ENCODE peak calls at places on chromosomes 4 and X, in seven cellular contexts. One of them, this sample, is unnamed. For H3K4me1, the result is how much of the 10 kb centered on the place peaks cover.

GRCh38 chr4:56959064-56959463 is 18.3 kb downstream of the NOA1 start:
- DNase-seq in vagina: no peak
- DNase-seq in tibial nerve: no peak
- DNase-seq in lower lobe of right lung: no peak
- DNase-seq in HCT116: no peak
- DNase-seq in OCI-LY7: no peak
- DNase-seq in stomach: no peak
- DNase-seq in this sample: no peak

GRCh38 chr4:147833254-147833653 is 101.4 kb downstream of the ARHGAP10 start:
- DNase-seq in vagina: no peak
- DNase-seq in tibial nerve: no peak
- DNase-seq in lower lobe of right lung: no peak
- DNase-seq in HCT116: no peak
- DNase-seq in OCI-LY7: no peak
- DNase-seq in stomach: no peak
- DNase-seq in this sample: no peak

GRCh38 chr4:155889036-155889793 is 14.3 kb upstream of the TDO2 start:
- DNase-seq in vagina: no peak
- DNase-seq in tibial nerve: no peak
- DNase-seq in lower lobe of right lung: no peak
- DNase-seq in HCT116: no peak
- DNase-seq in OCI-LY7: no peak
- DNase-seq in stomach: no peak
- DNase-seq in this sample: no peak

GRCh38 chr4:20254517-20255250 is 3.0 kb downstream of the SLIT2 start:
- DNase-seq in vagina: no peak
- DNase-seq in tibial nerve: peak
- DNase-seq in lower lobe of right lung: peak
- DNase-seq in HCT116: no peak
- DNase-seq in OCI-LY7: no peak
- DNase-seq in stomach: no peak
- DNase-seq in this sample: no peak

GRCh38 chr4:26857278-26858034 is 3.2 kb upstream of the STIM2 start:
- DNase-seq in vagina: no peak
- DNase-seq in tibial nerve: peak
- DNase-seq in lower lobe of right lung: peak
- DNase-seq in HCT116: peak
- DNase-seq in OCI-LY7: peak
- DNase-seq in stomach: peak
- DNase-seq in this sample: peak

GRCh38 chr4:182616476-182616875 is 300.7 kb downstream of the DCTD start:
- DNase-seq in vagina: no peak
- DNase-seq in tibial nerve: no peak
- DNase-seq in lower lobe of right lung: no peak
- DNase-seq in HCT116: no peak
- DNase-seq in OCI-LY7: no peak
- DNase-seq in stomach: no peak
- DNase-seq in this sample: no peak

GRCh38 chrX:45668686-45669443 is 468.2 kb upstream of the DIPK2B start:
- DNase-seq in vagina: no peak
- DNase-seq in tibial nerve: no peak
- DNase-seq in lower lobe of right lung: no peak
- DNase-seq in HCT116: peak
- DNase-seq in OCI-LY7: peak
- DNase-seq in stomach: no peak
- DNase-seq in this sample: no peak

GRCh38 chr4:74056858-74057562 is 18.5 kb upstream of the CXCL3 start:
- DNase-seq in vagina: no peak
- DNase-seq in tibial nerve: no peak
- DNase-seq in lower lobe of right lung: no peak
- DNase-seq in HCT116: peak
- DNase-seq in OCI-LY7: no peak
- DNase-seq in stomach: no peak
- DNase-seq in this sample: no peak

GRCh38 chrX:109622270-109622669 is 2.7 kb downstream of the KCNE5 start:
- DNase-seq in vagina: no peak
- DNase-seq in tibial nerve: no peak
- DNase-seq in lower lobe of right lung: no peak
- DNase-seq in HCT116: no peak
- DNase-seq in OCI-LY7: no peak
- DNase-seq in stomach: no peak
- DNase-seq in this sample: no peak

GRCh38 chr4:85669204-85669603 is 194.3 kb downstream of the ARHGAP24 start:
- DNase-seq in vagina: no peak
- DNase-seq in tibial nerve: no peak
- DNase-seq in lower lobe of right lung: no peak
- DNase-seq in HCT116: no peak
- DNase-seq in OCI-LY7: no peak
- DNase-seq in stomach: no peak
- DNase-seq in this sample: no peak

GRCh38 chr4:76233967-76234678 is 17.4 kb upstream of the FAM47E start:
- DNase-seq in vagina: no peak
- DNase-seq in tibial nerve: no peak
- DNase-seq in lower lobe of right lung: peak
- DNase-seq in HCT116: peak
- DNase-seq in OCI-LY7: no peak
- DNase-seq in stomach: no peak
- DNase-seq in this sample: no peak

GRCh38 chr4:4859799-4860380 is 425 bp downstream of the MSX1 start:
- DNase-seq in vagina: no peak
- DNase-seq in tibial nerve: no peak
- DNase-seq in lower lobe of right lung: no peak
- DNase-seq in HCT116: no peak
- DNase-seq in OCI-LY7: no peak
- DNase-seq in stomach: no peak
- DNase-seq in this sample: no peak

GRCh38 chrX:130171446-130172126 is at the start of gene RAB33A:
- DNase-seq in vagina: no peak
- DNase-seq in tibial nerve: no peak
- DNase-seq in lower lobe of right lung: peak
- DNase-seq in HCT116: no peak
- DNase-seq in OCI-LY7: no peak
- DNase-seq in stomach: no peak
- DNase-seq in this sample: no peak

GRCh38 chr4:148444296-148445070 is 2.3 kb upstream of the NR3C2 start:
- DNase-seq in vagina: no peak
- DNase-seq in tibial nerve: no peak
- DNase-seq in lower lobe of right lung: peak
- DNase-seq in HCT116: no peak
- DNase-seq in OCI-LY7: peak
- DNase-seq in stomach: peak
- DNase-seq in this sample: no peak

GRCh38 chr4:69546121-69546520 is 50.4 kb upstream of the UGT2B4 start:
- DNase-seq in vagina: no peak
- DNase-seq in tibial nerve: no peak
- DNase-seq in lower lobe of right lung: no peak
- DNase-seq in HCT116: no peak
- DNase-seq in OCI-LY7: no peak
- DNase-seq in stomach: no peak
- DNase-seq in this sample: no peak

GRCh38 chr4:143411527-143412480 is 75.1 kb downstream of the GAB1 start:
- DNase-seq in vagina: no peak
- DNase-seq in tibial nerve: no peak
- DNase-seq in lower lobe of right lung: no peak
- DNase-seq in HCT116: no peak
- DNase-seq in OCI-LY7: peak
- DNase-seq in stomach: no peak
- DNase-seq in this sample: no peak

GRCh38 chr4:104938624-104939023 is 208.1 kb upstream of the TET2 start:
- DNase-seq in vagina: no peak
- DNase-seq in tibial nerve: no peak
- DNase-seq in lower lobe of right lung: no peak
- DNase-seq in HCT116: no peak
- DNase-seq in OCI-LY7: no peak
- DNase-seq in stomach: no peak
- DNase-seq in this sample: no peak

GRCh38 chr4:16894406-16894805 is 4.0 kb downstream of the LDB2 start:
- DNase-seq in vagina: no peak
- DNase-seq in tibial nerve: no peak
- DNase-seq in lower lobe of right lung: no peak
- DNase-seq in HCT116: no peak
- DNase-seq in OCI-LY7: no peak
- DNase-seq in stomach: no peak
- DNase-seq in this sample: no peak

GRCh38 chr4:24845884-24846283 is 50.5 kb downstream of the SOD3 start:
- DNase-seq in vagina: no peak
- DNase-seq in tibial nerve: no peak
- DNase-seq in lower lobe of right lung: no peak
- DNase-seq in HCT116: no peak
- DNase-seq in OCI-LY7: no peak
- DNase-seq in stomach: no peak
- DNase-seq in this sample: no peak

GRCh38 chr4:10806993-10807645 is 122.6 kb upstream of the CLNK start:
- DNase-seq in vagina: no peak
- DNase-seq in tibial nerve: no peak
- DNase-seq in lower lobe of right lung: no peak
- DNase-seq in HCT116: no peak
- DNase-seq in OCI-LY7: no peak
- DNase-seq in stomach: no peak
- DNase-seq in this sample: no peak

GRCh38 chrX:3748052-3748559 is 34.7 kb upstream of the PRKX start:
- DNase-seq in vagina: no peak
- DNase-seq in tibial nerve: no peak
- DNase-seq in lower lobe of right lung: no peak
- DNase-seq in HCT116: no peak
- DNase-seq in OCI-LY7: no peak
- DNase-seq in stomach: no peak
- DNase-seq in this sample: no peak

GRCh38 chrX:132023896-132024386 is 839 bp downstream of the STK26 start:
- DNase-seq in vagina: no peak
- DNase-seq in tibial nerve: no peak
- DNase-seq in lower lobe of right lung: peak
- DNase-seq in HCT116: no peak
- DNase-seq in OCI-LY7: peak
- DNase-seq in stomach: no peak
- DNase-seq in this sample: no peak

GRCh38 chr4:128284317-128284716 is 3.3 kb downstream of the PGRMC2 start:
- DNase-seq in vagina: no peak
- DNase-seq in tibial nerve: no peak
- DNase-seq in lower lobe of right lung: no peak
- DNase-seq in HCT116: no peak
- DNase-seq in OCI-LY7: no peak
- DNase-seq in stomach: peak
- DNase-seq in this sample: no peak

GRCh38 chr4:83771113-83771705 is 235.3 kb downstream of the GPAT3 start:
- DNase-seq in vagina: no peak
- DNase-seq in tibial nerve: no peak
- DNase-seq in lower lobe of right lung: peak
- DNase-seq in HCT116: peak
- DNase-seq in OCI-LY7: peak
- DNase-seq in stomach: peak
- DNase-seq in this sample: no peak

GRCh38 chrX:94178145-94178790 is 504.3 kb downstream of the FAM133A start:
- DNase-seq in vagina: no peak
- DNase-seq in tibial nerve: no peak
- DNase-seq in lower lobe of right lung: no peak
- DNase-seq in HCT116: no peak
- DNase-seq in OCI-LY7: no peak
- DNase-seq in stomach: no peak
- DNase-seq in this sample: no peak

GRCh38 chr4:150131581-150132228 is 53.5 kb downstream of the DCLK2 start:
- DNase-seq in vagina: no peak
- DNase-seq in tibial nerve: no peak
- DNase-seq in lower lobe of right lung: no peak
- DNase-seq in HCT116: no peak
- DNase-seq in OCI-LY7: no peak
- DNase-seq in stomach: no peak
- DNase-seq in this sample: no peak
- H3K27ac ChIP-seq in vagina: no peak
- H3K27ac ChIP-seq in tibial nerve: no peak
- H3K27ac ChIP-seq in lower lobe of right lung: no peak
- H3K27ac ChIP-seq in HCT116: no peak
- H3K27ac ChIP-seq in OCI-LY7: no peak
- H3K27ac ChIP-seq in stomach: no peak
- H3K27ac ChIP-seq in this sample: no peak

GRCh38 chrX:12950851-12951589 is 23.9 kb upstream of the TMSB4X start:
- DNase-seq in vagina: no peak
- DNase-seq in tibial nerve: no peak
- DNase-seq in lower lobe of right lung: peak
- DNase-seq in HCT116: no peak
- DNase-seq in OCI-LY7: peak
- DNase-seq in stomach: peak
- DNase-seq in this sample: no peak
- H3K4me1 ChIP-seq in vagina: under half
- H3K4me1 ChIP-seq in tibial nerve: under half
- H3K4me1 ChIP-seq in lower lobe of right lung: under half
- H3K4me1 ChIP-seq in HCT116: under half
- H3K4me1 ChIP-seq in OCI-LY7: half or more
- H3K4me1 ChIP-seq in stomach: under half
- H3K4me1 ChIP-seq in this sample: under half

GRCh38 chr4:151150821-151151580 is 51.6 kb downstream of the RPS3A start:
- DNase-seq in vagina: no peak
- DNase-seq in tibial nerve: no peak
- DNase-seq in lower lobe of right lung: no peak
- DNase-seq in HCT116: no peak
- DNase-seq in OCI-LY7: no peak
- DNase-seq in stomach: no peak
- DNase-seq in this sample: no peak
- H3K27ac ChIP-seq in vagina: no peak
- H3K27ac ChIP-seq in tibial nerve: no peak
- H3K27ac ChIP-seq in lower lobe of right lung: no peak
- H3K27ac ChIP-seq in HCT116: no peak
- H3K27ac ChIP-seq in OCI-LY7: no peak
- H3K27ac ChIP-seq in stomach: no peak
- H3K27ac ChIP-seq in this sample: no peak

DNA sequence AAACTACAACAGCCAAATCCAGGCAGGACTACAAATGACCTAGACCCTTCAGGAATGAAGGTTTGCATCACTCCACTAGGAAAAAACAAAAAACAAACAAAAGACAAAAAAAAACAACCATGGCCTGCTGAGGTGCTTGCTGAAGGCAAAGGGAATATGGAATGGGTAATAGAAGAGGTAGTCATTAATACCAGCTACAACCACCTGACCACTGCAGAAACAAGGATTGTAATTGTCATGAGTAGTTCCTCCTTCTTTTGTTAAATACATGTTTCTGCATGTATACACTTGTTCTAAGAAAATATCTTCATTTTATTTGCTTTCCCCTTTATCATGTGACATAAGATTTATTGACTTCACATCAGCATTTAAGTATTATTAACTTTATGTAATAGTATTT is 409.8 kb upstream of the GRID2 start:
- DNase-seq in vagina: no peak
- DNase-seq in tibial nerve: no peak
- DNase-seq in lower lobe of right lung: no peak
- DNase-seq in HCT116: no peak
- DNase-seq in OCI-LY7: no peak
- DNase-seq in stomach: no peak
- DNase-seq in this sample: no peak
- H3K4me1 ChIP-seq in vagina: under half
- H3K4me1 ChIP-seq in tibial nerve: under half
- H3K4me1 ChIP-seq in lower lobe of right lung: under half
- H3K4me1 ChIP-seq in HCT116: under half
- H3K4me1 ChIP-seq in OCI-LY7: under half
- H3K4me1 ChIP-seq in stomach: under half
- H3K4me1 ChIP-seq in this sample: under half

DNA sequence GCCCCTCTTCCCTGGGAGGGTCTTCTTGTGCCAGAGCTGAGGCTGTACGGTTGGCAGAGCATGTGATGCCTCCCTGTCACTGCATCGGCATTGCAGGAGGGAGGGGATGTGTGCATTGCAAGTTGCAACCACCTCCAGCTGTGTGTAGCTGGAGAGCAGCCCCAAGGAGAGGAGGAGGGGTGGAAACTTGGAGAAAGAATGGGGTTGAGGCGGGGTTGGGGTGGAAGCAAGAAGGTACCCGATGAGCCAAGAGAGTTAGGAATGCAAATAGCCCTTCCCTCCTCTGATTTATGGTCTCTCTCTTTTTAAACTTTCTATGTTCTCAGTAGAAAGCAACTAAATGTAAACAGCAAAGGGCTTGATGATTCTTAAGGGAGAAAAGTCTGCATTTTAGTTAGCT is 48.1 kb upstream of the MND1 start:
- DNase-seq in vagina: no peak
- DNase-seq in tibial nerve: no peak
- DNase-seq in lower lobe of right lung: no peak
- DNase-seq in HCT116: no peak
- DNase-seq in OCI-LY7: no peak
- DNase-seq in stomach: no peak
- DNase-seq in this sample: no peak
- H3K27ac ChIP-seq in vagina: peak
- H3K27ac ChIP-seq in tibial nerve: no peak
- H3K27ac ChIP-seq in lower lobe of right lung: no peak
- H3K27ac ChIP-seq in HCT116: no peak
- H3K27ac ChIP-seq in OCI-LY7: no peak
- H3K27ac ChIP-seq in stomach: no peak
- H3K27ac ChIP-seq in this sample: no peak

This sample was measured in right atrium auricular region.